ENCODE peak calls at places on chromosomes 3 and 15, in four cellular contexts. J is NCI-H460, C is GM23248, P is left cardiac atrium. G is an unnamed sample.

GRCh38 chr3:103048371-103048722 is 613.5 kb downstream of the ZPLD1 start:
- DNase-seq in P (no peak), C (no peak), J (no peak), G (no peak)

GRCh38 chr3:149753717-149754116 is 1.4 kb upstream of the COMMD2 start:
- DNase-seq in C (no peak), P (no peak), J (no peak), G (no peak)

GRCh38 chr3:43503067-43503728 is 118.6 kb downstream of the ANO10 start:
- DNase-seq in C (peak), J (peak), P (no peak), G (peak)

GRCh38 chr15:27535445-27536129 is 563.5 kb downstream of the OCA2 start:
- DNase-seq in C (no peak), P (no peak), J (no peak), G (no peak)

GRCh38 chr15:100279849-100280248 is 61.9 kb downstream of the ADAMTS17 start:
- DNase-seq in J (no peak), C (no peak), P (no peak), G (no peak)

GRCh38 chr15:78206326-78207109 is 27.8 kb downstream of the ACSBG1 start:
- DNase-seq in C (peak), J (no peak), P (no peak), G (peak)

GRCh38 chr3:171862993-171863521 is 19.9 kb downstream of the TMEM212 start:
- DNase-seq in C (no peak), J (no peak), P (no peak), G (peak)

GRCh38 chr3:125585595-125586223 is 9.6 kb downstream of the OSBPL11 start:
- DNase-seq in C (peak), P (peak), J (peak), G (peak)

GRCh38 chr15:39767921-39768320 is 14.7 kb downstream of the FSIP1 start:
- DNase-seq in J (no peak), C (no peak), P (no peak), G (no peak)

GRCh38 chr3:71725279-71725991 is at the start of gene EIF4E3:
- DNase-seq in P (peak), J (peak), C (peak), G (no peak)

GRCh38 chr3:71537211-71537611 is 46.3 kb downstream of the FOXP1 start:
- DNase-seq in C (peak), P (peak), J (no peak), G (peak)

GRCh38 chr15:36330598-36330997 is 248.8 kb upstream of the CDIN1 start:
- DNase-seq in P (no peak), C (peak), J (no peak), G (no peak)

GRCh38 chr15:57418640-57419039 is 42.3 kb downstream of the CGNL1 start:
- DNase-seq in P (no peak), J (no peak), C (peak), G (no peak)

GRCh38 chr3:150922611-150923010 is 17.4 kb upstream of the MINDY4B start:
- DNase-seq in J (peak), P (no peak), C (peak), G (no peak)

GRCh38 chr15:47358876-47359275 is 358.4 kb upstream of the SEMA6D start:
- DNase-seq in P (no peak), J (no peak), C (no peak), G (no peak)

GRCh38 chr3:36476274-36476942 is 96.1 kb downstream of the STAC start:
- DNase-seq in C (peak), J (no peak), P (no peak), G (no peak)

GRCh38 chr15:89680282-89680873 is 1.2 kb upstream of the PLIN1 start:
- DNase-seq in J (peak), P (peak), C (peak), G (no peak)

GRCh38 chr3:78798266-78798832 is 969.4 kb downstream of the ROBO1 start:
- DNase-seq in C (no peak), J (no peak), P (no peak), G (no peak)

GRCh38 chr3:108493862-108494261 is 16.5 kb downstream of the MYH15 start:
- DNase-seq in J (peak), C (peak), P (peak), G (no peak)

GRCh38 chr3:170699158-170700053 is 113.5 kb upstream of the SLC7A14 start:
- DNase-seq in C (no peak), J (no peak), P (no peak), G (no peak)

GRCh38 chr3:194306109-194306686 is 44.9 kb downstream of the CPN2 start:
- DNase-seq in J (no peak), P (no peak), C (no peak), G (no peak)

GRCh38 chr15:79872358-79873017 is 24.3 kb downstream of the MTHFS start:
- DNase-seq in J (no peak), P (no peak), C (peak), G (no peak)

GRCh38 chr15:75578206-75578947 is 738 bp downstream of the PTPN9 start:
- DNase-seq in J (no peak), C (peak), P (peak), G (peak)

GRCh38 chr3:121748638-121749275 is 784 bp downstream of the GOLGB1 start:
- DNase-seq in C (peak), J (peak), P (peak), G (no peak)

GRCh38 chr3:13111874-13112520 is 38.8 kb upstream of the IQSEC1 start:
- DNase-seq in P (no peak), J (no peak), C (no peak), G (no peak)

GRCh38 chr3:18774319-18774877 is 349.3 kb upstream of the SATB1 start:
- DNase-seq in C (no peak), J (no peak), P (no peak), G (no peak)

GRCh38 chr3:179454887-179455286 is 3.6 kb upstream of the GNB4 start:
- DNase-seq in P (no peak), C (peak), J (no peak), G (no peak)

GRCh38 chr3:161069441-161070251 is 35.5 kb downstream of the B3GALNT1 start:
- DNase-seq in J (no peak), P (no peak), C (peak), G (peak)

GRCh38 chr3:72310028-72310987 is 525.4 kb upstream of the PROK2 start:
- DNase-seq in J (peak), C (peak), P (peak), G (peak)